ENCODE peak calls at places on chromosomes 3 and 15, in eight cellular contexts. O, J, H, L, P, E, Y and F are unnamed samples.
A peak's percentile ranks its signal among the peaks of the same experiment; 100 is the strongest.

GRCh38 chr15:41501191-41501917 is 7.7 kb downstream of the ITPKA start:
- DNase-seq in E (no peak), H (no peak), L (no peak), Y (peak; percentile 64), P (no peak), O (no peak), J (no peak), F (no peak)

GRCh38 chr3:37218206-37218605 is 43.8 kb upstream of the LRRFIP2 start:
- DNase-seq in H (no peak), J (no peak), P (no peak), O (no peak), L (no peak), E (no peak), Y (no peak), F (no peak)

GRCh38 chr15:34109775-34110663 is 8.1 kb downstream of the PGBD4 start:
- DNase-seq in L (no peak), H (no peak), O (peak; percentile 40), E (peak; percentile 67), J (no peak), P (no peak), Y (peak; percentile 71), F (peak; percentile 4)

GRCh38 chr3:172009736-172010254 is 29.6 kb upstream of the FNDC3B start:
- DNase-seq in Y (no peak), H (no peak), O (no peak), L (no peak), P (no peak), E (no peak), J (no peak), F (no peak)

GRCh38 chr3:8307545-8308110 is 194.0 kb upstream of the LMCD1 start:
- DNase-seq in H (no peak), O (no peak), P (no peak), L (no peak), Y (no peak), J (no peak), E (no peak), F (no peak)

GRCh38 chr15:40928975-40929729 is at the start of gene DLL4:
- DNase-seq in H (peak; percentile 90), J (peak; percentile 78), L (no peak), O (no peak), E (peak; percentile 44), Y (peak; percentile 92), P (no peak), F (no peak)

GRCh38 chr15:48397841-48398240 is 66.6 kb downstream of the DUT start:
- DNase-seq in O (no peak), Y (no peak), E (peak; percentile 64), P (no peak), H (no peak), L (no peak), J (no peak), F (no peak)

GRCh38 chr3:37986479-37987314 is 3.9 kb upstream of the VILL start:
- DNase-seq in J (peak; percentile 87), Y (peak; percentile 40), O (peak; percentile 90), E (no peak), L (no peak), P (no peak), H (peak; percentile 63), F (no peak)

GRCh38 chr3:117793684-117794304 is 1084.2 kb downstream of the TUSC7 start:
- DNase-seq in Y (peak; percentile 30), L (no peak), E (no peak), O (no peak), H (no peak), J (no peak), P (no peak), F (no peak)

GRCh38 chr3:64203216-64203615 is 22.1 kb downstream of the PRICKLE2 start:
- DNase-seq in H (no peak), P (no peak), J (no peak), Y (no peak), O (peak; percentile 70), E (no peak), L (no peak), F (no peak)

GRCh38 chr15:98421419-98422085 is 226.8 kb upstream of the IGF1R start:
- DNase-seq in P (no peak), O (no peak), E (peak; percentile 48), H (no peak), L (no peak), Y (peak; percentile 91), J (peak; percentile 51), F (no peak)

GRCh38 chr3:139534444-139534812 is 5.1 kb downstream of the RBP1 start:
- DNase-seq in L (peak; percentile 24), E (peak; percentile 70), J (no peak), P (no peak), O (peak; percentile 93), Y (no peak), H (peak; percentile 76), F (peak; percentile 54)

GRCh38 chr15:41423979-41424659 is 7.2 kb downstream of the RTF1 start:
- DNase-seq in H (no peak), Y (no peak), J (no peak), P (no peak), E (no peak), L (no peak), O (no peak), F (no peak)

GRCh38 chr3:42012378-42012934 is 50.6 kb upstream of the ULK4 start:
- DNase-seq in O (peak; percentile 85), H (no peak), E (no peak), Y (no peak), P (no peak), J (no peak), L (no peak), F (no peak)

GRCh38 chr3:18712713-18713575 is 287.8 kb upstream of the SATB1 start:
- DNase-seq in P (no peak), O (no peak), E (no peak), J (no peak), Y (no peak), H (no peak), L (no peak), F (no peak)

GRCh38 chr15:77860101-77860691 is 217.3 kb downstream of the TBC1D2B start:
- DNase-seq in Y (no peak), E (no peak), J (no peak), O (no peak), H (peak; percentile 76), L (no peak), P (no peak), F (no peak)

GRCh38 chr15:71748327-71748726 is 62.0 kb upstream of the NR2E3 start:
- DNase-seq in P (no peak), J (no peak), E (peak; percentile 5), L (no peak), Y (no peak), O (peak; percentile 50), H (no peak), F (peak; percentile 82)

GRCh38 chr3:185215873-185216586 is 37.8 kb downstream of the EHHADH start:
- DNase-seq in O (peak; percentile 44), E (peak; percentile 39), Y (peak; percentile 35), P (no peak), J (no peak), H (no peak), L (no peak), F (no peak)

GRCh38 chr15:85929786-85930185 is 135.1 kb upstream of the KLHL25 start:
- DNase-seq in J (no peak), H (no peak), L (no peak), O (no peak), P (no peak), E (no peak), Y (no peak), F (no peak)

GRCh38 chr3:97872209-97873042 is 50.6 kb downstream of the CRYBG3 start:
- DNase-seq in J (no peak), Y (no peak), E (peak; percentile 86), H (peak; percentile 55), L (peak; percentile 97), O (peak; percentile 98), P (no peak), F (peak; percentile 44)

GRCh38 chr15:74735305-74735704 is 10.0 kb upstream of the CYP1A1 start:
- DNase-seq in J (no peak), Y (no peak), L (no peak), H (no peak), O (no peak), P (no peak), E (no peak), F (no peak)

GRCh38 chr3:187150599-187150998 is 11.3 kb upstream of the RPL39L start:
- DNase-seq in P (no peak), E (no peak), L (no peak), H (no peak), O (no peak), J (no peak), Y (peak; percentile 58), F (no peak)
- TF ChIP-seq CTCF in P (no peak), E (no peak), L (peak; percentile 2), H (peak; percentile 12), O (peak; percentile 11), J (no peak), Y (peak; percentile 62), F (peak; percentile 38)

DNA sequence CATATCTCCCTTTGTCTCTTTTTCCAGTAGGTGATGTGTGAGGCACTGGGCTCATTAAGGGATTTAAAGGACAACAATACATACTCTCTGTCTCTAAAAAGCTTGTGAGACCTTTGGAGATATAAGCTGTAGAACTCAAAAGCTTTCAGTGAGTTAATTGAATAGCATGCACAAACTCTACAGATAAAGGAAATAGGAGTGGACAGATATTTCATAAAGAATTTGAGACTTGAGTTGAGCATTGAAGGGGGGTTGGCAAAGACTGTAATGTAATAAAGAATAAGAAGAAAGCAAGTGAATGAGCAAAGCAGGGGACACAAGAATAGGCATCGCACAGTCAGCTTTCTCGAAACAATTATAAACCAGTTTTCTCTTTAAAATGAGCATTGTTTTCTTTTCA is 583.4 kb upstream of the DPPA4 start:
- DNase-seq in L (no peak), J (no peak), H (no peak), E (no peak), P (no peak), Y (no peak), O (no peak), F (no peak)
- H3K4me3 ChIP-seq in L (no peak overlapping the region), J (no peak overlapping the region), H (no peak overlapping the region), E (no peak overlapping the region), P (no peak overlapping the region), Y (no peak overlapping the region), O (no peak overlapping the region), F (no peak overlapping the region)

GRCh38 chr3:71689305-71689704 is 35.9 kb downstream of the EIF4E3 start:
- DNase-seq in H (no peak), J (no peak), L (no peak), O (peak; percentile 91), Y (peak; percentile 51), E (no peak), P (no peak), F (no peak)
- TF ChIP-seq CTCF in H (peak; percentile 23), J (no peak), L (no peak), O (peak; percentile 32), Y (peak; percentile 18), E (no peak), P (no peak), F (peak; percentile 31)

GRCh38 chr3:122325769-122326168 is 721 bp downstream of the CSTA start:
- DNase-seq in J (no peak), H (no peak), E (no peak), L (no peak), O (no peak), Y (no peak), P (no peak), F (no peak)

GRCh38 chr3:122322095-122323075 is 2.7 kb upstream of the CSTA start:
- DNase-seq in L (no peak), Y (no peak), O (no peak), E (no peak), P (no peak), H (no peak), J (no peak), F (no peak)

DNA sequence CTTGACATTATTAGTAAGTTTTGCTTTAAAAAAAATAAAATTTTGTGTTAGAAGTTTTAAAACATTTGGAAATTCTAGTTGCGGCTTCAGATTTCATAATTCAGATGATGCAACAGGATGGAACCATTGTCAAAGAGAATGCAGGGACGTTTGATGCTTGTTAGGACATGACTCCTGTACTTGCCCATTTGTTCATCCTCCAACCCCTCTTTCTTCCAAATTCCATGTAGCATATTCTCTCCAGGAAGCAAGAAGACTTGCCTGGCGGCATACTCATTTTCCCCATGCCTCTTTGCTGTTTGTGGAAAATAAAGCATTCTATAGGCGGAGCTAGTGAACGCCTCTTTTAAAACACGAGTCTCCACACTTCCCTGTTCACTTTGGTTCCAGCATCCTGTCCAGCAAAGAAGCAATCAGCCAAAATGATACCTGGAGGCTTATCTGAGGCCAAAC is at the start of gene CSTA:
- DNase-seq in J (no peak), E (peak; percentile 11), O (peak; percentile 99), P (no peak), Y (no peak), H (no peak), L (no peak), F (no peak)
- H3K4me3 ChIP-seq in J (no peak within 1 kb of the TSS), E (no peak within 1 kb of the TSS), O (peak within 1 kb of the TSS; percentile 47), P (peak within 1 kb of the TSS; percentile 36), Y (no peak within 1 kb of the TSS), H (peak within 1 kb of the TSS; percentile 30), L (no peak within 1 kb of the TSS), F (no peak within 1 kb of the TSS)